ENCODE peak calls at places on chromosome 18, in eight cellular contexts. B is A549, W is thyroid gland, T is adrenal gland, L is heart left ventricle, O is stomach, J is HCT116, D is sigmoid colon. C is an unnamed sample.

GRCh38 chr18:9719421-9719981 is 11.4 kb downstream of the RAB31 start:
- DNase-seq in B (peak), W (peak), T (peak), L (no peak), O (no peak), J (peak), D (peak), C (peak)

GRCh38 chr18:42228581-42228980 is 273.5 kb downstream of the PIK3C3 start:
- DNase-seq in B (no peak), W (no peak), T (no peak), L (no peak), O (no peak), J (no peak), D (no peak), C (no peak)

GRCh38 chr18:51687845-51688585 is 490.5 kb upstream of the MEX3C start:
- DNase-seq in B (no peak), W (no peak), T (no peak), L (no peak), O (no peak), J (no peak), D (no peak), C (no peak)

GRCh38 chr18:24460388-24460787 is at the start of gene HRH4:
- DNase-seq in B (no peak), W (no peak), T (no peak), L (no peak), O (no peak), J (no peak), D (no peak), C (no peak)

GRCh38 chr18:78506031-78506461 is 473.6 kb upstream of the SALL3 start:
- DNase-seq in B (no peak), W (no peak), T (no peak), L (no peak), O (no peak), J (no peak), D (peak), C (no peak)

GRCh38 chr18:13241893-13242175 is 23.3 kb downstream of the LDLRAD4 start:
- DNase-seq in B (no peak), W (no peak), T (no peak), L (no peak), O (no peak), J (no peak), D (no peak), C (no peak)

GRCh38 chr18:980586-980985 is 75.9 kb downstream of the ADCYAP1 start:
- DNase-seq in B (no peak), W (no peak), T (no peak), L (no peak), O (no peak), J (no peak), D (no peak), C (no peak)

GRCh38 chr18:42011053-42011452 is 56.0 kb downstream of the PIK3C3 start:
- DNase-seq in B (no peak), W (no peak), T (no peak), L (no peak), O (no peak), J (no peak), D (no peak), C (no peak)

GRCh38 chr18:28177828-28178635 is 1.1 kb upstream of the CDH2 start:
- DNase-seq in B (peak), W (peak), T (peak), L (peak), O (peak), J (no peak), D (no peak), C (peak)

DNA sequence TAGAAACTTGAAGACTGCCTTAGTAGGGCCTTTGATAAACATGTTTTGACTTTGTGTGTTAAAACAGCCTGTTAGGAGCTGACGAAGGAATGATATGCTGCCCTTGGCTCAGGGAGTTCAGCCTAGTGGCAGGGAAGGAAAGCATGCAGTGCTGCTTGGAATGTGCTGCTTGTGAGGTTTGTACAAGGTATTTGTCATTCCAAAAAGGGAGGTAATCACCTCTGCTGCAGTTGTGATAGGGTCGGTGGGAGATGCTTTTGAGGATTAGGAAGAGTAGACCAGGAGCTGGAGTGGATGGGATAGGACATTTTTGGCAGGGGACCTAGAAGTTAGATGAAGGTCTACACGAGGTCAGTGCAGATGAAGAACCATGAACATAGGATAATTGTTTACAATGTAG is 22.1 kb downstream of the PHLPP1 start:
- DNase-seq in B (no peak), W (no peak), T (no peak), L (no peak), O (no peak), J (no peak), D (no peak), C (no peak)
- TF ChIP-seq POLR2A in B (no peak), W (no peak), T (no peak), L (no peak), O (no peak), J (no peak), D (no peak), C (no peak)

GRCh38 chr18:73691118-73691517 is 456.5 kb downstream of the FBXO15 start:
- DNase-seq in B (peak), W (no peak), T (no peak), L (no peak), O (no peak), J (no peak), D (no peak), C (no peak)

GRCh38 chr18:73688851-73689659 is 458.6 kb downstream of the FBXO15 start:
- DNase-seq in B (no peak), W (no peak), T (no peak), L (no peak), O (no peak), J (no peak), D (no peak), C (no peak)

GRCh38 chr18:73688161-73688560 is 459.5 kb downstream of the FBXO15 start:
- DNase-seq in B (no peak), W (no peak), T (no peak), L (no peak), O (no peak), J (no peak), D (no peak), C (no peak)

GRCh38 chr18:73691624-73692023 is 456.0 kb downstream of the FBXO15 start:
- DNase-seq in B (no peak), W (no peak), T (no peak), L (no peak), O (no peak), J (no peak), D (no peak), C (no peak)

DNA sequence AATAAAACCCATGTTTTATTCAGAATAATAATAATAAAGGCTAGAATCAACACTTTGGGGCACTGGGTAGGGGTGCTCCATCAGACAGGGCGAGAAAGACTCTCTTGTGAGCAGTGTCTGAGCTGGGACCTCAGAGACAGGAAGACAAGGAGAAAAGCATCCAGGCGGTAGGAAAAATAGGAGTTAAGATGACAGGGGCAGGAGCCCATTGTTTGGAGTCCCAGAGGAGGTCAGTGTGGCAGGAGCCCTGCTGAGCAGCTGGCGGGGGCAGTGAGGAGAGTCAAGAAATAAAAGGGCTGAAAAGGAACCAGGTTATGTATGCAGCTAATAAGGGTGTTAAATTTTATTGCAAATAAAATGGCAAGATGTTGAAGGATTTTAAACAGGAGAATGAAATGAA is 457.4 kb downstream of the FBXO15 start:
- DNase-seq in B (no peak), W (no peak), T (no peak), L (no peak), O (no peak), J (no peak), D (no peak), C (no peak)
- H3K27ac ChIP-seq in B (no peak), W (no peak), T (no peak), L (no peak), O (no peak), J (no peak), D (no peak), C (no peak)

GRCh38 chr18:36128907-36129299 is 237 bp downstream of the SLC39A6 start:
- DNase-seq in B (no peak), W (no peak), T (no peak), L (no peak), O (no peak), J (no peak), D (peak), C (no peak)
- TF ChIP-seq CTCF in B (no peak), W (no peak), T (no peak), L (no peak), O (no peak), J (no peak), D (no peak), C (no peak)

GRCh38 chr18:58541789-58542425 is 87.0 kb downstream of the ALPK2 start:
- DNase-seq in B (peak), W (no peak), T (no peak), L (no peak), O (no peak), J (peak), D (no peak), C (no peak)
- TF ChIP-seq POLR2A in B (no peak), W (no peak), T (no peak), L (no peak), O (no peak), J (no peak), D (no peak), C (no peak)